ENCODE peak calls at places on chromosomes 4 and X, in six cellular contexts. I is HepG2, S is WTC11, K is K562, E is GM12878, O is H1. T is an unnamed sample.

GRCh38 chr4:155705664-155706063 is 39.0 kb downstream of the GUCY1A1 start:
- DNase-seq in I (peak; percentile 4), S (no peak), K (no peak), E (no peak), O (no peak), T (peak; percentile 10)

GRCh38 chrX:123450217-123450616 is 266.1 kb downstream of the GRIA3 start:
- DNase-seq in I (peak; percentile 3), S (no peak), K (peak; percentile 8), E (no peak), O (no peak), T (peak; percentile 37)

GRCh38 chr4:154822775-154823174 is 41.7 kb downstream of the RBM46 start:
- DNase-seq in I (no peak), S (no peak), K (no peak), E (no peak), O (no peak), T (no peak)

GRCh38 chr4:119851649-119852048 is 215.0 kb downstream of the MAD2L1 start:
- DNase-seq in I (no peak), S (no peak), K (no peak), E (no peak), O (no peak), T (no peak)

GRCh38 chrX:17038681-17039161 is 92.3 kb downstream of the REPS2 start:
- DNase-seq in I (no peak), S (no peak), K (no peak), E (no peak), O (no peak), T (no peak)

GRCh38 chr4:14023036-14023435 is 395.5 kb upstream of the BOD1L1 start:
- DNase-seq in I (no peak), S (no peak), K (no peak), E (no peak), O (no peak), T (no peak)

GRCh38 chr4:54913751-54914526 is 211.5 kb downstream of the KDR start:
- DNase-seq in I (peak; percentile 12), S (no peak), K (no peak), E (no peak), O (no peak), T (no peak)

GRCh38 chr4:52864816-52865215 is 2.7 kb downstream of the RASL11B start:
- DNase-seq in I (no peak), S (no peak), K (no peak), E (no peak), O (no peak), T (no peak)

GRCh38 chr4:8832130-8832930 is 39.3 kb downstream of the HMX1 start:
- DNase-seq in I (no peak), S (no peak), K (no peak), E (no peak), O (no peak), T (no peak)

GRCh38 chr4:162659716-162660115 is 495.9 kb upstream of the FSTL5 start:
- DNase-seq in I (no peak), S (no peak), K (no peak), E (no peak), O (no peak), T (no peak)

GRCh38 chr4:1113311-1114009 is at the start of gene RNF212:
- DNase-seq in I (no peak), S (peak; percentile 51), K (no peak), E (no peak), O (no peak), T (peak; percentile 84)

GRCh38 chr4:113738251-113738650 is 23.3 kb downstream of the CAMK2D start:
- DNase-seq in I (no peak), S (no peak), K (no peak), E (no peak), O (no peak), T (no peak)

GRCh38 chrX:2632533-2633504 is 58.3 kb upstream of the CD99 start:
- DNase-seq in I (no peak), S (no peak), K (no peak), E (no peak), O (no peak), T (no peak)

GRCh38 chr4:150827226-150827625 is 187.9 kb downstream of the LRBA start:
- DNase-seq in I (no peak), S (no peak), K (no peak), E (no peak), O (no peak), T (no peak)

GRCh38 chr4:82360298-82361177 is 13.3 kb downstream of the HNRNPD start:
- DNase-seq in I (no peak), S (no peak), K (peak; percentile 21), E (no peak), O (no peak), T (peak; percentile 70)
- TF ChIP-seq CTCF in I (peak; percentile 54), S (peak; percentile 16), K (no peak), E (peak; percentile 58), O (peak; percentile 56), T (peak; percentile 47)

GRCh38 chrX:370244-370962 is 16.3 kb downstream of the PPP2R3B start:
- DNase-seq in I (no peak), S (no peak), K (no peak), E (no peak), O (no peak), T (peak; percentile 47)
- TF ChIP-seq CREB1 in I (no peak), S (no peak), K (no peak), E (no peak), O (no peak), T (no peak)

GRCh38 chr4:159607824-159608223 is 504.9 kb downstream of the RAPGEF2 start:
- DNase-seq in I (no peak), S (no peak), K (no peak), E (no peak), O (peak; percentile 3), T (peak; percentile 30)

GRCh38 chr4:159606835-159607234 is 504.0 kb downstream of the RAPGEF2 start:
- DNase-seq in I (no peak), S (no peak), K (no peak), E (no peak), O (no peak), T (no peak)

DNA sequence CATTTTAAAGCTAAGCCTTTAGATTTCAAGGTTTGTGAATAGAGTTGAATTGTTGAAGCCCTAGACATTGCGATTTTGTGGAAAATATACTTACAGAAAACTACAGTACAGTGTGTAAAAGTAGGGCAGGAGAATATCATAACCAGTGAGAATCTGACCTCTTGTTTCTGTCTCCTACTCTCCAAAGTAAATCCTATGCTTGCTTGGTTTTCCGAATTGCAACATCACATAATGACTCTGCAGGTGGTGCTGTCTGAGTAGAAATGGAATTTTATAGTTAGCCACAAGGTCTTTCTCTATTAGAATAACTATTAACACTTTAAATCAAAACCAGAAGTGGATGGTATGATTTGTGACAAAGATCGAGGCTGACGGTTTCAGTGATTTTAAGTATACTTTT is 505.6 kb downstream of the RAPGEF2 start:
- DNase-seq in I (no peak), S (no peak), K (no peak), E (no peak), O (no peak), T (no peak)
- TF ChIP-seq CTCF in I (peak; percentile 20), S (no peak), K (no peak), E (no peak), O (no peak), T (no peak)

GRCh38 chr4:80471701-80472100 is 136.2 kb downstream of the CFAP299 start:
- DNase-seq in I (no peak), S (peak; percentile 59), K (no peak), E (no peak), O (no peak), T (peak; percentile 68)
- TF ChIP-seq CREB1 in I (no peak), S (no peak), K (no peak), E (no peak), O (no peak), T (no peak)

GRCh38 chrX:10447577-10448214 is 172.7 kb downstream of the MID1 start:
- DNase-seq in I (no peak), S (no peak), K (no peak), E (no peak), O (no peak), T (no peak)

GRCh38 chrX:10441464-10441863 is 178.9 kb downstream of the MID1 start:
- DNase-seq in I (no peak), S (no peak), K (no peak), E (no peak), O (no peak), T (peak; percentile 40)

DNA sequence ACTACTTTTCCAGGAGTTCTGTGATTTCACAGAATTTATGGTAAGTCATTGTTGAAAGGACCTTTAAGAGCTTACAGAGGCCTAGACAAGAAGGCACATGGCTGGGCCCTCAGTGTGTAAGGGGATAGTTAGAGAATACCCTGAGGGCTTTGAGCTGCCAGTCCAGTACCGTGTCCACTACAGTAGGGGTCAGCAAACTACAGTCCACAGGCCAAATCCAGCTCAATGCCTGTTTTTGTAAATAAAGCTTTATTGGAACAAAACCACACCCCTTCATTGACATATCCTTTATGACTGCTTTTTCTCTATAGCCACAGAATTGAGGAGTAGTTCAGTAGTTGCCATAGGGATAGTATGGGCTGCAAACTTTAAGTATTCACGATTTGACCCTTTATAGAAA is 176.2 kb downstream of the MID1 start:
- DNase-seq in I (peak; percentile 2), S (no peak), K (no peak), E (no peak), O (no peak), T (peak; percentile 6)
- TF ChIP-seq CTCF in I (peak; percentile 48), S (no peak), K (peak; percentile 12), E (no peak), O (peak; percentile 41), T (peak; percentile 50)

DNA sequence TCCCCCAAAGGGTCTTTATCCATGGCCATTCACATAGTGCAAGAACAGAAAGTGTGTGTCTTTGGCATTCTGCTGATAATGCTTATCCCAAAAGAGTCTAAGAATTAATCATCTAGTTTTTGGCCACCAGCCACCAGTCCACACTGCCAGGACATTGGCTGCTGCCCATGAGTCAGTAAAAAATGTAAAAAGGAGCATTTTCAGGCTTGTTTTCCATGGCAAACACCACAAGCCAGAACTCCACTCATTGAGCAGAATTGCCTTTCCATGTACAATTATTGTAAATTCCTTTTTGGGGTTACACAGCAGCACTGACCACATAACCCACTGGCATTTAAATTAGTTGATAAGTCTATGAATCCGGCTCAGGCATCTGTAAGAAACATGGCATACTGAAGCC is 89.2 kb upstream of the PRDX4 start:
- DNase-seq in I (no peak), S (no peak), K (no peak), E (no peak), O (no peak), T (no peak)
- TF ChIP-seq CREB1 in I (no peak), S (no peak), K (no peak), E (no peak), O (no peak), T (no peak)

GRCh38 chr4:23957465-23957864 is 67.6 kb upstream of the PPARGC1A start:
- DNase-seq in I (no peak), S (no peak), K (no peak), E (no peak), O (no peak), T (no peak)
- TF ChIP-seq CTCF in I (peak; percentile 37), S (no peak), K (no peak), E (no peak), O (no peak), T (peak; percentile 50)

DNA sequence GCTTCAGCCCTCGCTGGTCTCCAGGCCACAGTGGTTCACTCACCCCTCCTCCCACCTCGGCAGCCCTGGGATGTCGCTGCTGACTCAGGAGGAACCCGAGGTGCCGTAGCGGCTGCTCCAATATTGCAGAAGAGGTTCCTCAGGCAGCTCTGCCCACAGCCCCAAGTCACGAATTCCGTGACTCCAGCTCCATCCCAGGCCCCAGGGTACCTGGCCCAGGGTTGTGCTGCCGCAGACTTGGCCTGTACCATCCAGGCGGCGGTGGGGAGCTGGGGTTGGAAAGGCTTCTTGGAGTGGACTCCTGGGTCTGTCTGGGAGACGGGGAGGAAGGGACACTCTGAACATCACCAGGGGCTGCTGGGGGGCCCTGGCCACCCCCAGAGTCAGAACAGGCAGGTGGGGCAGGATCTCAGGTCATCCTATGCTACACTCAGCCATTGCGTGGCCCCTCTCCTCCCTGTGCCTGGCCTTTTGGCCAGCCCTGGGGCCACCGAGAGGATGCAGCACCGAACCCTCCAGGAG is 728 bp upstream of the HGFAC start:
- DNase-seq in I (no peak), S (no peak), K (no peak), E (no peak), O (no peak), T (no peak)
- TF ChIP-seq CREB1 in I (no peak), S (no peak), K (no peak), E (no peak), O (no peak), T (no peak)